ENCODE peak calls at places on chromosomes 1 and 21, in six cellular contexts. One of them, this sample, is unnamed.

GRCh38 chr1:1337793-1338147 is 6.7 kb downstream of the TAS1R3 start:
- DNase-seq in sigmoid colon: no peak
- DNase-seq in spleen: no peak
- DNase-seq in tibial nerve: no peak
- DNase-seq in hepatocyte: no peak
- DNase-seq in psoas muscle: no peak
- DNase-seq in this sample: no peak

GRCh38 chr1:95640746-95641145 is 406.7 kb downstream of the RWDD3 start:
- DNase-seq in sigmoid colon: no peak
- DNase-seq in spleen: no peak
- DNase-seq in tibial nerve: no peak
- DNase-seq in hepatocyte: peak; percentile 12
- DNase-seq in psoas muscle: no peak
- DNase-seq in this sample: no peak

GRCh38 chr1:61752921-61753389 is 10.7 kb downstream of the PATJ start:
- DNase-seq in sigmoid colon: no peak
- DNase-seq in spleen: no peak
- DNase-seq in tibial nerve: no peak
- DNase-seq in hepatocyte: no peak
- DNase-seq in psoas muscle: no peak
- DNase-seq in this sample: no peak

GRCh38 chr1:164662955-164663354 is 104.0 kb downstream of the PBX1 start:
- DNase-seq in sigmoid colon: no peak
- DNase-seq in spleen: no peak
- DNase-seq in tibial nerve: no peak
- DNase-seq in hepatocyte: no peak
- DNase-seq in psoas muscle: no peak
- DNase-seq in this sample: no peak

GRCh38 chr1:201740086-201740541 is 88.8 kb upstream of the IPO9 start:
- DNase-seq in sigmoid colon: no peak
- DNase-seq in spleen: no peak
- DNase-seq in tibial nerve: no peak
- DNase-seq in hepatocyte: peak; percentile 41
- DNase-seq in psoas muscle: no peak
- DNase-seq in this sample: no peak

GRCh38 chr1:11326070-11326469 is 53.1 kb downstream of the UBIAD1 start:
- DNase-seq in sigmoid colon: no peak
- DNase-seq in spleen: no peak
- DNase-seq in tibial nerve: no peak
- DNase-seq in hepatocyte: no peak
- DNase-seq in psoas muscle: no peak
- DNase-seq in this sample: no peak

GRCh38 chr1:45569962-45570581 is 13.8 kb upstream of the NASP start:
- DNase-seq in sigmoid colon: peak; percentile 87
- DNase-seq in spleen: peak; percentile 82
- DNase-seq in tibial nerve: peak; percentile 59
- DNase-seq in hepatocyte: peak; percentile 74
- DNase-seq in psoas muscle: peak; percentile 78
- DNase-seq in this sample: peak; percentile 67

GRCh38 chr1:176904057-176904815 is 260.3 kb downstream of the ASTN1 start:
- DNase-seq in sigmoid colon: no peak
- DNase-seq in spleen: no peak
- DNase-seq in tibial nerve: no peak
- DNase-seq in hepatocyte: no peak
- DNase-seq in psoas muscle: no peak
- DNase-seq in this sample: no peak

GRCh38 chr1:32257227-32257508 is 6.1 kb downstream of the LCK start:
- DNase-seq in sigmoid colon: no peak
- DNase-seq in spleen: no peak
- DNase-seq in tibial nerve: no peak
- DNase-seq in hepatocyte: no peak
- DNase-seq in psoas muscle: no peak
- DNase-seq in this sample: no peak

GRCh38 chr1:43952731-43953350 is 6.1 kb downstream of the IPO13 start:
- DNase-seq in sigmoid colon: no peak
- DNase-seq in spleen: no peak
- DNase-seq in tibial nerve: no peak
- DNase-seq in hepatocyte: no peak
- DNase-seq in psoas muscle: no peak
- DNase-seq in this sample: no peak

GRCh38 chr1:230772457-230773395 is 25.5 kb downstream of the CAPN9 start:
- DNase-seq in sigmoid colon: no peak
- DNase-seq in spleen: no peak
- DNase-seq in tibial nerve: no peak
- DNase-seq in hepatocyte: peak; percentile 73
- DNase-seq in psoas muscle: peak; percentile 66
- DNase-seq in this sample: peak; percentile 70

GRCh38 chr1:44802306-44803061 is 2.3 kb downstream of the PLK3 start:
- DNase-seq in sigmoid colon: no peak
- DNase-seq in spleen: peak; percentile 79
- DNase-seq in tibial nerve: no peak
- DNase-seq in hepatocyte: peak; percentile 16
- DNase-seq in psoas muscle: peak; percentile 50
- DNase-seq in this sample: no peak

GRCh38 chr1:28302247-28302646 is 26.6 kb upstream of the MED18 start:
- DNase-seq in sigmoid colon: no peak
- DNase-seq in spleen: no peak
- DNase-seq in tibial nerve: no peak
- DNase-seq in hepatocyte: no peak
- DNase-seq in psoas muscle: no peak
- DNase-seq in this sample: no peak

GRCh38 chr1:194717941-194718340 is 1531.5 kb upstream of the B3GALT2 start:
- DNase-seq in sigmoid colon: no peak
- DNase-seq in spleen: no peak
- DNase-seq in tibial nerve: no peak
- DNase-seq in hepatocyte: no peak
- DNase-seq in psoas muscle: no peak
- DNase-seq in this sample: no peak

GRCh38 chr1:193649587-193649986 is 463.2 kb upstream of the B3GALT2 start:
- DNase-seq in sigmoid colon: no peak
- DNase-seq in spleen: no peak
- DNase-seq in tibial nerve: no peak
- DNase-seq in hepatocyte: no peak
- DNase-seq in psoas muscle: no peak
- DNase-seq in this sample: no peak

GRCh38 chr1:87252406-87252805 is 76.3 kb upstream of the LMO4 start:
- DNase-seq in sigmoid colon: no peak
- DNase-seq in spleen: no peak
- DNase-seq in tibial nerve: no peak
- DNase-seq in hepatocyte: no peak
- DNase-seq in psoas muscle: no peak
- DNase-seq in this sample: no peak

DNA sequence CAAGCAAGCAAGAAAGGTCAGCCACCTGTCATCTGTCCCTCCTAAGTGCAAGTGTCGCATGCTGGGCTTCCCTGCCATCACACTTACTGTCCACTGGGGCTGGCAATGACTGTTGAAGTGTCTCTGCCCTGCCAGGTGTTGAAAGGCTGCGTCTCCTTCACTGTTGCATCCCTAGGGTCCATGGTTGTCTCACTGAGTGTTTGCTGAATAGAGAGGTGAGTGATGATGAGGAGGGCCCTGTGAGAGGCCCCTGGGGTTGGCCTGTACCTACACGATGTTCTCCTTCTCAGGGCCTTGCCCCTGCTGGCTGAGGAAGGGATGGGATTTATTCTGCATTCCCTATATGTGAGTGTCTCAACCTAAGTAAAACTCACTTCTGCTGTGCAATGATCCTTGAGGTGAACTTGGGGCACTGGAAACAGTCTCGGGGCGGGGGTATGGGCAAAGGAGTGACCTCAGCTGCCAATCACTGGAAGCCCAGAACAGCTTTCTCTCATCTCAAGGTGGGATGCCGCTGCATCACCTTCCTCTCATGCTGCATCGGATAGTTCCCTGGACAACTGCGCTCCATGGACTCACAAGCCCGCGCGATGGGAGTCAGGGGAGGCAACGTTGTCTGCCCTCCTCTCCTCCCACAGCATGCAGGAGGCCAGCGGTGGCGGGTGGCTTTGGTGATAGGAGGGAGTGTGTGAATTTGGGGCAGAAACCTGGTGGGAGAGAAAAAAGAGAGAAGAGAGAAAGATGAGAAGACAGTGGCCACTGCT is 35.9 kb upstream of the SOX13 start:
- DNase-seq in sigmoid colon: no peak
- DNase-seq in spleen: no peak
- DNase-seq in tibial nerve: no peak
- DNase-seq in hepatocyte: no peak
- DNase-seq in psoas muscle: no peak
- DNase-seq in this sample: no peak
- TF ChIP-seq CTCF in sigmoid colon: no peak
- TF ChIP-seq CTCF in spleen: no peak
- TF ChIP-seq CTCF in tibial nerve: no peak
- TF ChIP-seq CTCF in hepatocyte: no peak
- TF ChIP-seq CTCF in psoas muscle: no peak
- TF ChIP-seq CTCF in this sample: peak; percentile 14

GRCh38 chr21:45407629-45408247 is 2.8 kb downstream of the COL18A1 start:
- DNase-seq in sigmoid colon: peak; percentile 62
- DNase-seq in spleen: peak; percentile 49
- DNase-seq in tibial nerve: no peak
- DNase-seq in hepatocyte: no peak
- DNase-seq in psoas muscle: peak; percentile 40
- DNase-seq in this sample: no peak

GRCh38 chr21:45405819-45406762 is 1.1 kb downstream of the COL18A1 start:
- DNase-seq in sigmoid colon: peak; percentile 69
- DNase-seq in spleen: peak; percentile 69
- DNase-seq in tibial nerve: no peak
- DNase-seq in hepatocyte: peak; percentile 60
- DNase-seq in psoas muscle: peak; percentile 56
- DNase-seq in this sample: peak; percentile 48

GRCh38 chr21:45408271-45408791 is 3.4 kb downstream of the COL18A1 start:
- DNase-seq in sigmoid colon: peak; percentile 62
- DNase-seq in spleen: peak; percentile 55
- DNase-seq in tibial nerve: no peak
- DNase-seq in hepatocyte: no peak
- DNase-seq in psoas muscle: peak; percentile 38
- DNase-seq in this sample: no peak

GRCh38 chr21:45405271-45405818 is 380 bp downstream of the COL18A1 start:
- DNase-seq in sigmoid colon: peak; percentile 82
- DNase-seq in spleen: peak; percentile 75
- DNase-seq in tibial nerve: no peak
- DNase-seq in hepatocyte: peak; percentile 69
- DNase-seq in psoas muscle: peak; percentile 73
- DNase-seq in this sample: peak; percentile 65

GRCh38 chr21:45406801-45407628 is 2.0 kb downstream of the COL18A1 start:
- DNase-seq in sigmoid colon: peak; percentile 68
- DNase-seq in spleen: peak; percentile 59
- DNase-seq in tibial nerve: no peak
- DNase-seq in hepatocyte: no peak
- DNase-seq in psoas muscle: peak; percentile 45
- DNase-seq in this sample: no peak
- H3K4me3 ChIP-seq in sigmoid colon: peak overlapping the region; percentile 68
- H3K4me3 ChIP-seq in spleen: peak overlapping the region; percentile 60
- H3K4me3 ChIP-seq in tibial nerve: peak overlapping the region; percentile 58
- H3K4me3 ChIP-seq in hepatocyte: no peak overlapping the region
- H3K4me3 ChIP-seq in psoas muscle: peak overlapping the region; percentile 67
- H3K4me3 ChIP-seq in this sample: peak overlapping the region; percentile 61

DNA sequence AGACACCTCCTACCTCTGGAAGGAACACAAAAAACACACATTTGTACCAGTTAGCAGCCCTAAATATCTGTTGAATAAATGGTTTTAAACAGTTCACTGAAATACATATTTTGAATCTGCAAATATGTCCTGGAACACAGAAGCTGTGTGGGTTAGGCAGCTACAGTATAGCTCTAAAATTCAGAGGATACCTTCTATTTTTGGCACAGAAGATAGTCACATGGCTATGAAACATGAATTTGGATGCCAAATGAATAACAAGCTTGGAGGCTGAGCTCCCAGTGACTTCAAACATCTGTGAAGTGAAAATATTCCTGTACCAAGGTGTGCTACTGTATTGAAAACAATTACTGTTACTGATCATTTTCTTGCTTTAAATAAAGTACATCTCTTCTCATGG is 391.5 kb upstream of the ADGRL2 start:
- DNase-seq in sigmoid colon: no peak
- DNase-seq in spleen: no peak
- DNase-seq in tibial nerve: no peak
- DNase-seq in hepatocyte: no peak
- DNase-seq in psoas muscle: no peak
- DNase-seq in this sample: no peak
- H3K4me1 ChIP-seq in sigmoid colon: peaks cover 41% of the 10 kb centered on the region
- H3K4me1 ChIP-seq in spleen: no peaks in the 10 kb centered on the region
- H3K4me1 ChIP-seq in tibial nerve: no peaks in the 10 kb centered on the region
- H3K4me1 ChIP-seq in hepatocyte: no peaks in the 10 kb centered on the region
- H3K4me1 ChIP-seq in psoas muscle: no peaks in the 10 kb centered on the region
- H3K4me1 ChIP-seq in this sample: no peaks in the 10 kb centered on the region

GRCh38 chr1:183227963-183228649 is 42.0 kb downstream of the LAMC2 start:
- DNase-seq in sigmoid colon: no peak
- DNase-seq in spleen: no peak
- DNase-seq in tibial nerve: no peak
- DNase-seq in hepatocyte: peak; percentile 60
- DNase-seq in psoas muscle: no peak
- DNase-seq in this sample: peak; percentile 71
- TF ChIP-seq CTCF in sigmoid colon: peak; percentile 55
- TF ChIP-seq CTCF in spleen: peak; percentile 47
- TF ChIP-seq CTCF in tibial nerve: peak; percentile 72
- TF ChIP-seq CTCF in hepatocyte: peak; percentile 52
- TF ChIP-seq CTCF in psoas muscle: peak; percentile 66
- TF ChIP-seq CTCF in this sample: peak; percentile 61

GRCh38 chr1:113538225-113538624 is 147.9 kb downstream of the MAGI3 start:
- DNase-seq in sigmoid colon: no peak
- DNase-seq in spleen: no peak
- DNase-seq in tibial nerve: no peak
- DNase-seq in hepatocyte: no peak
- DNase-seq in psoas muscle: no peak
- DNase-seq in this sample: no peak
- H3K4me3 ChIP-seq in sigmoid colon: no peak overlapping the region
- H3K4me3 ChIP-seq in spleen: no peak overlapping the region
- H3K4me3 ChIP-seq in tibial nerve: no peak overlapping the region
- H3K4me3 ChIP-seq in hepatocyte: no peak overlapping the region
- H3K4me3 ChIP-seq in psoas muscle: no peak overlapping the region
- H3K4me3 ChIP-seq in this sample: no peak overlapping the region